ENCODE peak calls at places on chromosomes 13 and 19, in seven cellular contexts. R is fibroblast of lung, U is mammary epithelial cell, E is suprapubic skin, L is epithelial cell of proximal tubule, V is ovary, M is adrenal gland. Q is an unnamed sample.

GRCh38 chr19:49570997-49571676 is 9.2 kb downstream of the NOSIP start:
- DNase-seq in R (no peak), V (peak; percentile 12), E (no peak), M (peak; percentile 39), U (no peak), L (no peak), Q (no peak)

GRCh38 chr19:3207466-3208242 is 16.8 kb upstream of the CELF5 start:
- DNase-seq in E (no peak), R (no peak), U (no peak), M (no peak), L (no peak), V (no peak), Q (no peak)

GRCh38 chr19:1275976-1276619 is 768 bp downstream of the FAM174C start:
- DNase-seq in M (peak; percentile 50), L (no peak), U (no peak), R (no peak), E (no peak), V (peak; percentile 81), Q (no peak)

GRCh38 chr13:61086052-61086451 is 329.6 kb downstream of the PCDH20 start:
- DNase-seq in E (no peak), M (no peak), L (no peak), V (no peak), R (no peak), U (no peak), Q (no peak)

GRCh38 chr13:82224806-82225205 is 1657.5 kb downstream of the SLITRK1 start:
- DNase-seq in L (no peak), M (no peak), E (no peak), V (no peak), R (no peak), U (no peak), Q (no peak)

GRCh38 chr13:105907319-105908019 is 628.0 kb downstream of the EFNB2 start:
- DNase-seq in L (no peak), E (no peak), V (no peak), M (no peak), R (no peak), U (no peak), Q (no peak)

GRCh38 chr13:114019367-114019766 is 45.5 kb upstream of the C13orf46 start:
- DNase-seq in V (no peak), R (no peak), M (no peak), L (no peak), E (no peak), U (no peak), Q (no peak)

GRCh38 chr19:38004100-38004504 is 97.1 kb downstream of the SIPA1L3 start:
- DNase-seq in V (no peak), L (no peak), R (no peak), E (no peak), M (no peak), U (no peak), Q (no peak)

GRCh38 chr13:80962855-80963254 is 621.9 kb upstream of the SPRY2 start:
- DNase-seq in U (no peak), M (no peak), V (no peak), E (no peak), L (no peak), R (peak; percentile 66), Q (no peak)

GRCh38 chr13:77384999-77385398 is 58.1 kb upstream of the MYCBP2 start:
- DNase-seq in U (no peak), E (no peak), M (no peak), V (no peak), R (no peak), L (no peak), Q (no peak)

GRCh38 chr13:49308977-49309408 is 61.3 kb downstream of the CDADC1 start:
- DNase-seq in R (peak; percentile 53), V (peak; percentile 71), M (no peak), L (no peak), U (no peak), E (no peak), Q (no peak)

GRCh38 chr13:72062566-72062965 is 195.6 kb upstream of the DACH1 start:
- DNase-seq in R (no peak), U (peak; percentile 32), E (no peak), L (no peak), V (no peak), M (peak; percentile 6), Q (no peak)

GRCh38 chr19:45404557-45405434 is at the start of gene PPP1R13L:
- DNase-seq in R (peak; percentile 53), E (peak; percentile 92), V (peak; percentile 69), L (peak; percentile 46), U (peak; percentile 94), M (peak; percentile 92), Q (peak; percentile 44)

GRCh38 chr13:47846886-47847285 is 154.2 kb downstream of the SUCLA2 start:
- DNase-seq in U (no peak), E (no peak), R (no peak), V (no peak), M (peak; percentile 66), L (no peak), Q (no peak)

DNA sequence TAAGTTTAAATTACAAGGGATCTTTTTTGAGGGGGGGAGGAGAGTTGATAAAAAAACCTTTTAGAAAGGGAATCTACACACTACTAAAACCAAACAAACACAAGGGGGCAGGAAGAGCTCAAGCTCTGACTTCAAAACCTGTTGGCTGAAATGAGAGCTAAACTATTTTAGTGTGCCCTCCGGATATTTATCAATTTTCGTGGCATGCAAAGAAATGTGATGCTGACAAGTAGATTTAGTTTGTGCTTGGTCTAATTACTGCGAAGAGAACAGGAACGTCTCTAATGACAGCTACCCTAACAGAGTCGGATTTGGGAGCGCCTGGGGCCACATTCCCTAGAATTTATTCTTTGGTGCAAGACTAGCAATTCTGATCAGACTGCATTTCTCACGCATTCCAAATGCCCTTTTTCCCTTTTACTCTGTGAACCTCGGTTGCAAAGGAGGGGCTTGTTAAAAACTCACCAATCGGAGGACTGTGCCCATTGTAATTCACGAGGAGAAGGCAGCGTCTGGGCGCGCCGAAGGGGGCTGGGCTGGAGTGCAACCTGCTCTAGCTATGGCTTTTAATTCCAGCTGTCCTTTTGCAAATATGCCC is 804 bp upstream of the FREM2 start:
- DNase-seq in U (peak; percentile 44), M (no peak), R (peak; percentile 18), V (no peak), L (peak; percentile 39), E (no peak), Q (no peak)
- H3K4me3 ChIP-seq in U (peak overlapping the region; percentile 59), M (peak overlapping the region; percentile 44), R (peak overlapping the region; percentile 10), V (peak overlapping the region; percentile 41), L (peak overlapping the region; percentile 79), E (peak overlapping the region; percentile 46), Q (peak overlapping the region; percentile 77)

GRCh38 chr19:19134687-19135158 is 3.6 kb downstream of the TMEM161A start:
- DNase-seq in V (no peak), U (no peak), M (peak; percentile 38), R (no peak), L (no peak), E (no peak), Q (peak; percentile 17)
- TF ChIP-seq CTCF in V (no peak), U (no peak), M (no peak), R (no peak), L (no peak), E (no peak), Q (peak; percentile 8)

GRCh38 chr13:50593228-50593627 is 250.3 kb downstream of the DLEU7 start:
- DNase-seq in L (no peak), M (no peak), E (no peak), U (no peak), V (no peak), R (no peak), Q (no peak)
- H3K4me3 ChIP-seq in L (no peak overlapping the region), M (no peak overlapping the region), E (no peak overlapping the region), U (no peak overlapping the region), V (no peak overlapping the region), R (no peak overlapping the region), Q (no peak overlapping the region)

GRCh38 chr19:23060016-23060415 is 56.8 kb upstream of the ZNF730 start:
- DNase-seq in M (no peak), L (no peak), E (no peak), U (no peak), R (no peak), V (no peak), Q (no peak)

GRCh38 chr19:23065306-23065705 is 51.5 kb upstream of the ZNF730 start:
- DNase-seq in V (no peak), L (no peak), M (no peak), U (no peak), R (no peak), E (no peak), Q (no peak)

GRCh38 chr19:23062921-23063320 is 53.9 kb upstream of the ZNF730 start:
- DNase-seq in L (no peak), M (no peak), E (no peak), R (no peak), U (no peak), V (no peak), Q (no peak)
- TF ChIP-seq CTCF in L (no peak), M (no peak), E (no peak), R (no peak), U (no peak), V (no peak), Q (no peak)

GRCh38 chr13:41302743-41303142 is 8.3 kb upstream of the NAA16 start:
- DNase-seq in V (no peak), L (no peak), E (no peak), U (no peak), R (no peak), M (no peak), Q (no peak)
- H3K4me3 ChIP-seq in V (no peak overlapping the region), L (no peak overlapping the region), E (no peak overlapping the region), U (no peak overlapping the region), R (no peak overlapping the region), M (no peak overlapping the region), Q (no peak overlapping the region)

GRCh38 chr13:36395280-36395679 is 37.0 kb upstream of the CCNA1 start:
- DNase-seq in U (peak; percentile 20), M (no peak), R (peak; percentile 81), L (no peak), E (no peak), V (no peak), Q (no peak)
- TF ChIP-seq CTCF in U (peak; percentile 40), M (peak; percentile 55), R (peak; percentile 65), L (peak; percentile 69), E (peak; percentile 16), V (no peak), Q (peak; percentile 57)

Q was measured in retinal pigment epithelial cell.